ENCODE peak calls at places on chromosomes 4 and X, in seven cellular contexts. M is vagina, Y is HCT116, U is IMR-90, W is OCI-LY7, C is tibial nerve, N is right lobe of liver. A is an unnamed sample. For H3K4me1, H3K36me3 and H3K9me3, the result is how much of the 10 kb centered on the place peaks cover.

GRCh38 chr4:2449511-2450392 is 19.2 kb upstream of the RNF4 start:
- DNase-seq in C (no peak), U (no peak), Y (no peak), W (peak), M (no peak), N (no peak), A (no peak)

GRCh38 chrX:10512258-10512657 is 108.1 kb downstream of the MID1 start:
- DNase-seq in N (no peak), W (no peak), C (no peak), U (peak), M (no peak), Y (no peak), A (no peak)

GRCh38 chr4:8010618-8011017 is 71.0 kb upstream of the AFAP1 start:
- DNase-seq in N (no peak), M (no peak), W (no peak), Y (no peak), C (peak), U (peak), A (no peak)

GRCh38 chrX:68429216-68429615 is 4.1 kb downstream of the OPHN1 start:
- DNase-seq in Y (no peak), C (no peak), W (no peak), M (no peak), U (no peak), N (no peak), A (no peak)

GRCh38 chrX:67295924-67296323 is 247.9 kb upstream of the AR start:
- DNase-seq in Y (no peak), U (no peak), W (no peak), C (no peak), N (no peak), M (no peak), A (no peak)

GRCh38 chrX:44314259-44314734 is 29.2 kb downstream of the EFHC2 start:
- DNase-seq in U (peak), M (no peak), N (no peak), C (no peak), W (no peak), Y (no peak), A (no peak)

GRCh38 chr4:56728512-56728911 is 47.4 kb upstream of the HOPX start:
- DNase-seq in N (peak), Y (no peak), C (peak), U (peak), M (no peak), W (no peak), A (no peak)

GRCh38 chr4:122576261-122577188 is 44.3 kb downstream of the IL21 start:
- DNase-seq in M (no peak), U (peak), C (peak), Y (peak), N (no peak), W (peak), A (no peak)

GRCh38 chr4:179110356-179110755 is 1668.1 kb upstream of the AGA start:
- DNase-seq in Y (no peak), C (no peak), U (peak), M (no peak), N (no peak), W (no peak), A (no peak)

GRCh38 chrX:77455437-77455836 is 8.2 kb downstream of the FGF16 start:
- DNase-seq in W (no peak), U (no peak), N (no peak), M (no peak), Y (no peak), C (no peak), A (no peak)

GRCh38 chr4:3783691-3784306 is 17.6 kb downstream of the ADRA2C start:
- DNase-seq in W (no peak), Y (no peak), C (no peak), U (no peak), N (no peak), M (no peak), A (no peak)

GRCh38 chr4:107931775-107932321 is 499 bp downstream of the CYP2U1 start:
- DNase-seq in Y (no peak), M (no peak), W (peak), C (peak), N (peak), U (no peak), A (peak)

GRCh38 chr4:64497526-64497925 is 88.3 kb upstream of the TECRL start:
- DNase-seq in Y (no peak), U (no peak), N (no peak), W (no peak), M (no peak), C (no peak), A (no peak)

GRCh38 chr4:152094851-152095700 is 334.3 kb upstream of the GATB start:
- DNase-seq in M (no peak), Y (no peak), C (no peak), N (no peak), W (no peak), U (peak), A (no peak)

GRCh38 chr4:39036172-39036571 is 4.0 kb upstream of the TMEM156 start:
- DNase-seq in C (no peak), U (peak), N (no peak), Y (no peak), W (no peak), M (no peak), A (no peak)

GRCh38 chr4:88610771-88611170 is 18.5 kb downstream of the HERC3 start:
- DNase-seq in W (no peak), N (no peak), C (no peak), M (no peak), Y (no peak), U (peak), A (no peak)

GRCh38 chrX:115047181-115047580 is 29.8 kb upstream of the IL13RA2 start:
- DNase-seq in U (peak), Y (no peak), M (no peak), N (no peak), C (no peak), W (no peak), A (no peak)

GRCh38 chrX:21943460-21944135 is 3.1 kb downstream of the SMS start:
- DNase-seq in Y (peak), M (no peak), C (no peak), U (peak), N (no peak), W (no peak), A (no peak)

GRCh38 chrX:11125079-11125478 is 13.9 kb downstream of the HCCS start:
- DNase-seq in U (peak), C (no peak), N (no peak), W (no peak), Y (no peak), M (no peak), A (no peak)

GRCh38 chr4:172390341-172390740 is 577.1 kb downstream of the GALNTL6 start:
- DNase-seq in Y (no peak), W (no peak), C (no peak), U (no peak), N (no peak), M (no peak), A (no peak)

GRCh38 chr4:79209822-79210635 is 115.8 kb downstream of the NAA11 start:
- DNase-seq in U (no peak), N (peak), Y (no peak), C (no peak), M (no peak), W (no peak), A (no peak)

GRCh38 chrX:112078606-112079005 is 4.0 kb downstream of the TRPC5 start:
- DNase-seq in Y (no peak), N (no peak), C (no peak), M (no peak), W (no peak), U (peak), A (no peak)

GRCh38 chrX:133390647-133391046 is 24.6 kb downstream of the GPC4 start:
- DNase-seq in C (no peak), N (no peak), Y (no peak), U (no peak), M (no peak), W (no peak), A (no peak)

GRCh38 chr4:173318648-173319211 is 15.4 kb downstream of the HMGB2 start:
- DNase-seq in U (peak), M (no peak), C (no peak), Y (peak), W (peak), N (no peak), A (no peak)

GRCh38 chrX:57977992-57978391 is 67.7 kb upstream of the ZXDA start:
- DNase-seq in U (no peak), W (peak), Y (no peak), M (no peak), C (no peak), N (no peak), A (no peak)

GRCh38 chr4:113893546-113893945 is 85.9 kb downstream of the ARSJ start:
- DNase-seq in Y (no peak), M (no peak), N (no peak), C (no peak), W (peak), U (peak), A (no peak)

GRCh38 chr4:67934628-67935027 is 28.7 kb downstream of the TMPRSS11A start:
- DNase-seq in U (no peak), W (no peak), M (no peak), Y (no peak), N (no peak), C (no peak), A (no peak)

GRCh38 chrX:103628386-103629290 is at the start of gene TCEAL1:
- DNase-seq in Y (no peak), M (no peak), N (peak), C (peak), W (peak), U (peak), A (no peak)

GRCh38 chr4:27278615-27279014 is 418.0 kb downstream of the STIM2 start:
- DNase-seq in N (no peak), W (peak), Y (no peak), M (no peak), U (peak), C (no peak), A (no peak)

GRCh38 chr4:2647403-2648158 is 108.6 kb downstream of the TNIP2 start:
- DNase-seq in Y (no peak), M (no peak), N (no peak), C (no peak), U (no peak), W (no peak), A (no peak)

GRCh38 chr4:128525939-128526630 is 238.5 kb upstream of the PGRMC2 start:
- DNase-seq in N (no peak), C (no peak), W (no peak), U (peak), M (no peak), Y (no peak), A (no peak)

GRCh38 chrX:75873993-75874392 is 88.9 kb upstream of the MAGEE2 start:
- DNase-seq in U (no peak), W (no peak), Y (no peak), C (no peak), M (no peak), N (no peak), A (no peak)

GRCh38 chr4:113469023-113469390 is 292.5 kb downstream of the CAMK2D start:
- DNase-seq in U (peak), W (no peak), C (no peak), N (no peak), M (no peak), Y (no peak), A (no peak)

GRCh38 chr4:86092684-86093083 is 267.2 kb downstream of the MAPK10 start:
- DNase-seq in N (no peak), M (no peak), W (no peak), C (no peak), Y (no peak), U (peak), A (no peak)

GRCh38 chrX:48487362-48487785 is 11.4 kb downstream of the FTSJ1 start:
- DNase-seq in C (no peak), W (no peak), N (no peak), Y (peak), M (peak), U (peak), A (no peak)

GRCh38 chr4:1348746-1349145 is 1.7 kb downstream of the UVSSA start:
- DNase-seq in Y (no peak), U (no peak), M (no peak), W (no peak), N (no peak), C (no peak), A (no peak)
- H3K4me1 ChIP-seq in Y (under half), U (under half), M (under half), W (under half), N (under half), C (under half), A (under half)

GRCh38 chr4:186701273-186701672 is 22.4 kb downstream of the FAT1 start:
- DNase-seq in Y (no peak), M (no peak), U (peak), W (no peak), C (peak), N (no peak), A (no peak)
- H3K36me3 ChIP-seq in Y (under half), M (under half), U (half or more), W (under half), C (under half), N (under half), A (under half)

GRCh38 chr4:20137176-20137575 is 114.5 kb upstream of the SLIT2 start:
- DNase-seq in U (peak), W (no peak), M (no peak), N (no peak), C (no peak), Y (no peak), A (no peak)
- H3K9me3 ChIP-seq in U (under half), W (under half), M (under half), N (under half), C (under half), Y (under half), A (under half)

GRCh38 chr4:139304920-139305319 is 2.6 kb upstream of the NDUFC1 start:
- DNase-seq in M (no peak), U (no peak), W (no peak), Y (no peak), N (no peak), C (no peak), A (no peak)
- H3K4me1 ChIP-seq in M (under half), U (under half), W (under half), Y (under half), N (under half), C (under half), A (under half)

A was measured in esophagus squamous epithelium.